ENCODE peak calls at places on chromosomes 4 and X, in ten cellular contexts. B is lower lobe of right lung; T is heart right ventricle; F is CD8-positive, alpha-beta memory T cell; L is aorta; S is heart left ventricle; R is IMR-90; C is pancreas; J is GM23248; Z is neuronal stem cell. E is an unnamed sample.

GRCh38 chr4:35229021-35229420 is 1015.3 kb downstream of the ARAP2 start:
- DNase-seq in B (no peak), T (no peak), F (no peak), L (no peak), S (no peak), R (no peak), C (no peak), J (no peak), Z (no peak), E (no peak)

GRCh38 chrX:97563531-97564133 is 679.9 kb downstream of the RPA4 start:
- DNase-seq in B (peak; percentile 59), T (no peak), F (peak; percentile 41), L (no peak), S (peak; percentile 52), R (peak; percentile 71), C (no peak), J (peak; percentile 78), Z (no peak), E (peak; percentile 43)

GRCh38 chrX:4225086-4225485 is 511.6 kb upstream of the PRKX start:
- DNase-seq in B (no peak), T (no peak), F (no peak), L (no peak), S (no peak), R (no peak), C (no peak), J (no peak), Z (no peak), E (no peak)

GRCh38 chr4:124334119-124334518 is 378.4 kb downstream of the ANKRD50 start:
- DNase-seq in B (no peak), T (no peak), F (no peak), L (no peak), S (no peak), R (peak; percentile 89), C (no peak), J (peak; percentile 87), Z (peak; percentile 39), E (peak; percentile 56)

GRCh38 chrX:108439434-108439883 is at the start of gene COL4A5:
- DNase-seq in B (peak; percentile 43), T (peak; percentile 25), F (no peak), L (peak; percentile 71), S (peak; percentile 59), R (peak; percentile 80), C (peak; percentile 20), J (peak; percentile 79), Z (peak; percentile 72), E (peak; percentile 44)

GRCh38 chr4:27270435-27270834 is 409.8 kb downstream of the STIM2 start:
- DNase-seq in B (no peak), T (no peak), F (no peak), L (no peak), S (no peak), R (no peak), C (no peak), J (no peak), Z (no peak), E (no peak)

GRCh38 chr4:5435201-5435600 is 273.2 kb downstream of the EVC2 start:
- DNase-seq in B (no peak), T (no peak), F (no peak), L (no peak), S (no peak), R (no peak), C (no peak), J (no peak), Z (no peak), E (no peak)

GRCh38 chr4:148054275-148054674 is 322.4 kb downstream of the ARHGAP10 start:
- DNase-seq in B (no peak), T (no peak), F (peak; percentile 54), L (no peak), S (no peak), R (no peak), C (no peak), J (no peak), Z (no peak), E (no peak)

GRCh38 chr4:126899382-126899801 is 733.4 kb upstream of the INTU start:
- DNase-seq in B (no peak), T (peak; percentile 10), F (no peak), L (peak; percentile 74), S (peak; percentile 61), R (peak; percentile 94), C (no peak), J (peak; percentile 87), Z (no peak), E (peak; percentile 9)

DNA sequence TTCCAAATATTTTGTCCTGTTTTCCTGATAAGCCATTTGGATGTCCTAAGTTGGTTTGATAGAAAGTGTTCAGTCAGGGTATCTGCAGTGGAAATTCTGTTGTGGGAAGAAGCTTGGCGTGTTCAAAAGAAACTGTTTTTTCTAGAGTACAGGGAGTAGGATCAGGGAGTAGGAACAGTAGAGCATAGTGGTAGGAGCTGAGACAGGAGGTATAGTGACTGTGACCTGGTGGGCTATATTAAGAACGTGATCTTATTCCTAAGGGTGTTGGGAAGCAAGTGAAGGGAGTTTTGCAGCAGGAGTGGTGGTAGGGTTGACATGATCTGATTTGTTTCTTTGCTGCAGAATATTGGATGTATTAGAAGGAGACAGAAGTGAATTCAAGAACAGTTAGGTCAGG is 348.2 kb downstream of the BMPR1B start:
- DNase-seq in B (no peak), T (no peak), F (no peak), L (no peak), S (no peak), R (no peak), C (no peak), J (peak; percentile 1), Z (no peak), E (no peak)
- H3K27ac ChIP-seq in B (no peak overlapping the region), T (no peak overlapping the region), F (no peak overlapping the region), L (no peak overlapping the region), S (peak overlapping the region; percentile 49), R (no peak overlapping the region), C (no peak overlapping the region), J (no peak overlapping the region), Z (no peak overlapping the region), E (no peak overlapping the region)

GRCh38 chrX:9569875-9570274 is 105.0 kb downstream of the TBL1X start:
- DNase-seq in B (no peak), T (no peak), F (no peak), L (no peak), S (no peak), R (no peak), C (no peak), J (no peak), Z (no peak), E (no peak)

GRCh38 chrX:9578083-9578779 is 113.4 kb downstream of the TBL1X start:
- DNase-seq in B (no peak), T (no peak), F (no peak), L (no peak), S (no peak), R (peak; percentile 7), C (no peak), J (no peak), Z (no peak), E (no peak)

GRCh38 chrX:9577555-9577954 is 112.7 kb downstream of the TBL1X start:
- DNase-seq in B (no peak), T (no peak), F (no peak), L (no peak), S (no peak), R (no peak), C (no peak), J (no peak), Z (no peak), E (no peak)

GRCh38 chrX:9576059-9576458 is 111.2 kb downstream of the TBL1X start:
- DNase-seq in B (no peak), T (no peak), F (no peak), L (no peak), S (peak; percentile 35), R (no peak), C (no peak), J (no peak), Z (no peak), E (no peak)

GRCh38 chrX:9573282-9574106 is 108.6 kb downstream of the TBL1X start:
- DNase-seq in B (no peak), T (no peak), F (no peak), L (no peak), S (no peak), R (no peak), C (peak; percentile 40), J (no peak), Z (no peak), E (no peak)
- H3K4me3 ChIP-seq in B (no peak overlapping the region), T (no peak overlapping the region), F (no peak overlapping the region), L (no peak overlapping the region), S (no peak overlapping the region), R (no peak overlapping the region), C (no peak overlapping the region), J (no peak overlapping the region), Z (no peak overlapping the region), E (no peak overlapping the region)

DNA sequence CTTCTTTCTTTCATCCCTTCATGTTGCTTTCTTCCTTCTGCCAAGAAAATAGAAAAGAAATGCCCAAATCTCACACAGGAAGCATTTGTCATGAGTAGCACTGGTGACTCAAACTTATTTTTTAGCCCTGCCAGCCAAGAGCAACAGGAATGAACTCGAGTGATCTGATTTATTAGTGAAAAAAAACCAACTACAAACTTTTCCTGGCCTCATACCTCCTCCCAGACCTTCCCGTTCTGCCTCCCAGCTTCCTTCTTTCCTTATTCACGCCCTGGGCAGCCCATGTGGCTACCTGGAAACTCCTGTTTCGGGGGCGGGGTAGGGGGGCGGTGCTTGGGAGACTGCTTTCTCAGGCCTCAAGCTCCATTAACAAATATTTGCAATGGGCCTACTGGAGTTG is 178.5 kb downstream of the NHS start:
- DNase-seq in B (no peak), T (no peak), F (no peak), L (no peak), S (no peak), R (peak; percentile 70), C (no peak), J (peak; percentile 79), Z (no peak), E (peak; percentile 31)
- H3K4me1 ChIP-seq in B (no peaks in the 10 kb centered on the region), T (no peaks in the 10 kb centered on the region), F (no peaks in the 10 kb centered on the region), L (no peaks in the 10 kb centered on the region), S (no peaks in the 10 kb centered on the region), R (peaks cover 11% of the 10 kb centered on the region), C (no peaks in the 10 kb centered on the region), J (peaks cover 25% of the 10 kb centered on the region), Z (peaks cover 18% of the 10 kb centered on the region), E (peaks cover 7% of the 10 kb centered on the region)

DNA sequence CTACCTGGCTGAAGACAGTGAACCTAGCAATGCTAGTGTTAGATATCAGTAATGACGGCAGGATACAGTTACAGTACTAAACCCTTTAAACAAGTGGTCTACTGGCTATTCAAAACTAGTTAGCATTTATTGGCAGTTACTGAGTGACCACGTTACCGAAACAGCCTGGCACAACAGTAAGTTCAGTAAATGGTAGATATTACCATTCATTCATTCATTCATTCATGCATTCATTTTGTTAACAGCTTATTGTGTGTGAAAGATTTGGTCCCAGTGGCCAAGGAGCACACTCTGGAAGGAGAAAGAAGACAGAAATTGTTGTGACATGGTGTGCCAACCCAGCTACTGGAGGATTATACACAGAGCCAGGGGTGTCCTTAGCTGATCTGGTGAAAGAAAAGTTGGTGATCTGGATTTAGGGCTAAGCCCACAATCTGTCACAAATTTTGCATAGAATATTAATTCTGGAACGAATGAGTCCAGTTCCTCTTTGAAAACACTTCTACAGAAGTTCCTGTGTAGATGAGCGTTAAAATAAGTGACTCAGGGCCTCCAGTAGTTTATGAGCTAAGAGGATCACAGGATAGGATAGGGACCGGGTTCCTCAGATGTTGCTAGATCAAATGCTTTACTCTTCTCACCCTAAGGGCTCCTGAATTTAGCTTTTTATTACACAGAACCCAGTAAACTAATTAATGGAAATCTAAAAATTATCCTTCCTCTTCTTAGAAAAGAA is 179.1 kb downstream of the CBR4 start:
- DNase-seq in B (no peak), T (no peak), F (no peak), L (no peak), S (no peak), R (no peak), C (no peak), J (peak; percentile 53), Z (no peak), E (no peak)
- H3K27ac ChIP-seq in B (peak overlapping the region; percentile 85), T (peak overlapping the region; percentile 89), F (no peak overlapping the region), L (no peak overlapping the region), S (peak overlapping the region; percentile 97), R (peak overlapping the region; percentile 70), C (no peak overlapping the region), J (no peak overlapping the region), Z (no peak overlapping the region), E (no peak overlapping the region)